ENCODE peak calls at places on chromosomes 4 and X, in seven cellular contexts. Z is stimulated activated CD4-positive, alpha-beta T cell treated with anti-CD3 and anti-CD28 coated beads, Interleukin-1b, Interleukin-23, amount 100 ng/mL, for 1 hour; S is AG10803; W is suprapubic skin; D is HEK293T; Q is cardiac muscle cell; N is endodermal cell. G is an unnamed sample.

GRCh38 chrX:148500428-148501120 is at the start of gene AFF2:
- DNase-seq in N (peak; percentile 75), Q (peak; percentile 52), S (peak; percentile 33), D (peak; percentile 47), W (peak; percentile 58), Z (no peak), G (peak; percentile 5)

GRCh38 chr4:144353240-144353639 is 212.7 kb upstream of the GYPA start:
- DNase-seq in N (peak; percentile 67), Z (no peak), Q (peak; percentile 58), W (no peak), S (no peak), D (no peak), G (no peak)

GRCh38 chr4:67746797-67747495 is 7.2 kb downstream of the GNRHR start:
- DNase-seq in Q (peak; percentile 38), Z (no peak), N (no peak), D (peak; percentile 7), W (no peak), S (peak; percentile 49), G (peak; percentile 63)

GRCh38 chr4:26058537-26058936 is 144.5 kb downstream of the SMIM20 start:
- DNase-seq in N (no peak), S (peak; percentile 58), D (no peak), Q (no peak), W (no peak), Z (no peak), G (no peak)

GRCh38 chr4:88320780-88321373 is 36.5 kb upstream of the PPM1K start:
- DNase-seq in S (peak; percentile 30), D (no peak), Q (no peak), W (no peak), Z (no peak), N (peak; percentile 78), G (peak; percentile 78)

GRCh38 chr4:10020871-10021676 is at the start of gene SLC2A9:
- DNase-seq in D (no peak), N (peak; percentile 39), W (no peak), Z (no peak), Q (no peak), S (peak; percentile 57), G (peak; percentile 63)

GRCh38 chr4:53535567-53535966 is 55.7 kb downstream of the LNX1 start:
- DNase-seq in Z (no peak), D (no peak), S (no peak), Q (no peak), W (no peak), N (no peak), G (no peak)

GRCh38 chr4:138181288-138181687 is 60.9 kb downstream of the SLC7A11 start:
- DNase-seq in D (no peak), Q (no peak), N (no peak), Z (no peak), S (no peak), W (no peak), G (peak; percentile 97)

GRCh38 chrX:9456250-9457074 is 8.4 kb upstream of the TBL1X start:
- DNase-seq in Q (no peak), Z (no peak), S (peak; percentile 15), D (no peak), W (no peak), N (no peak), G (no peak)

GRCh38 chr4:122762520-122762919 is 30.0 kb downstream of the BBS12 start:
- DNase-seq in S (no peak), W (no peak), Q (no peak), D (no peak), Z (no peak), N (no peak), G (no peak)

GRCh38 chrX:120749141-120749846 is 119.4 kb upstream of the C1GALT1C1 start:
- DNase-seq in S (peak; percentile 81), Z (no peak), W (no peak), N (no peak), D (no peak), Q (no peak), G (no peak)

GRCh38 chrX:54494166-54494969 is 1.7 kb downstream of the FGD1 start:
- DNase-seq in D (no peak), S (no peak), Z (no peak), Q (no peak), N (no peak), W (no peak), G (no peak)

GRCh38 chr4:113616443-113616842 is 145.1 kb downstream of the CAMK2D start:
- DNase-seq in D (no peak), N (no peak), Z (no peak), S (no peak), W (no peak), Q (no peak), G (peak; percentile 67)

GRCh38 chr4:26000274-26000950 is 86.4 kb downstream of the SMIM20 start:
- DNase-seq in Z (no peak), W (no peak), Q (no peak), D (no peak), S (no peak), N (peak; percentile 49), G (no peak)

GRCh38 chrX:108437789-108438623 is at the start of gene COL4A6:
- DNase-seq in W (no peak), Q (peak; percentile 71), S (no peak), N (peak; percentile 90), D (peak; percentile 56), Z (no peak), G (no peak)

GRCh38 chr4:38759077-38759789 is 23.6 kb downstream of the TLR10 start:
- DNase-seq in D (peak; percentile 39), W (no peak), Q (peak; percentile 49), Z (peak; percentile 47), S (peak; percentile 62), N (peak; percentile 87), G (peak; percentile 72)

GRCh38 chr4:150302553-150302952 is 224.3 kb downstream of the DCLK2 start:
- DNase-seq in N (no peak), Q (no peak), D (no peak), Z (no peak), S (peak; percentile 94), W (no peak), G (peak; percentile 98)

GRCh38 chr4:183659919-183660318 is 826 bp downstream of the TRAPPC11 start:
- DNase-seq in N (no peak), Z (no peak), W (no peak), D (no peak), S (no peak), Q (peak; percentile 1), G (peak; percentile 10)

G was measured in choroid plexus epithelial cell.